ENCODE peak calls at places on chromosomes 13 and 19, in seven cellular contexts. I is right lobe of liver, H is spleen, V is pancreas, U is GM12864, A is uterus, L is GM12878. C is an unnamed sample.

GRCh38 chr13:32752997-32753606 is 166.8 kb downstream of the PDS5B start:
- DNase-seq in V (no peak), A (no peak), I (no peak), L (no peak), H (no peak), U (no peak), C (no peak)

GRCh38 chr19:6041071-6041470 is 63.1 kb upstream of the RANBP3 start:
- DNase-seq in U (no peak), V (no peak), H (no peak), L (no peak), I (no peak), A (no peak), C (peak; percentile 28)

GRCh38 chr13:107035778-107036177 is 467.8 kb upstream of the ARGLU1 start:
- DNase-seq in I (no peak), V (no peak), H (no peak), L (no peak), A (no peak), U (no peak), C (no peak)

GRCh38 chr13:56187331-56187730 is 953.4 kb upstream of the PRR20A start:
- DNase-seq in H (peak; percentile 69), A (no peak), U (no peak), I (no peak), L (no peak), V (no peak), C (no peak)

GRCh38 chr13:78897200-78897599 is 238.2 kb upstream of the OBI1 start:
- DNase-seq in V (no peak), A (no peak), H (no peak), I (no peak), U (no peak), L (no peak), C (no peak)

GRCh38 chr13:39676315-39676876 is 20.9 kb downstream of the COG6 start:
- DNase-seq in A (peak; percentile 23), U (no peak), L (no peak), H (no peak), V (no peak), I (no peak), C (no peak)

GRCh38 chr13:110536006-110536693 is 25.4 kb downstream of the RAB20 start:
- DNase-seq in I (peak; percentile 62), L (no peak), A (no peak), V (no peak), U (no peak), H (peak; percentile 86), C (peak; percentile 68)

GRCh38 chr19:34341935-34342680 is 22.9 kb upstream of the GPI start:
- DNase-seq in L (no peak), V (no peak), U (no peak), H (no peak), I (no peak), A (no peak), C (no peak)

GRCh38 chr19:36916991-36917390 is 859 bp downstream of the ZNF568 start:
- DNase-seq in I (no peak), V (no peak), H (no peak), U (no peak), A (no peak), L (no peak), C (no peak)

GRCh38 chr13:42041684-42042035 is 6.8 kb upstream of the DGKH start:
- DNase-seq in L (peak; percentile 36), V (no peak), I (peak; percentile 59), U (no peak), H (no peak), A (peak; percentile 64), C (peak; percentile 45)

GRCh38 chr13:29438772-29439171 is 156.7 kb downstream of the SLC7A1 start:
- DNase-seq in H (no peak), L (no peak), A (no peak), U (no peak), V (no peak), I (no peak), C (no peak)

GRCh38 chr19:45164577-45165335 is 4.0 kb upstream of the NKPD1 start:
- DNase-seq in L (peak; percentile 64), I (peak; percentile 49), V (peak; percentile 26), H (peak; percentile 88), U (peak; percentile 52), A (peak; percentile 34), C (peak; percentile 91)

GRCh38 chr13:20033486-20033885 is 75.0 kb downstream of the ZMYM2 start:
- DNase-seq in V (no peak), I (no peak), H (no peak), A (no peak), L (no peak), U (no peak), C (no peak)

GRCh38 chr19:31611348-31611877 is 262.2 kb upstream of the TSHZ3 start:
- DNase-seq in V (no peak), L (no peak), H (no peak), A (no peak), I (no peak), U (no peak), C (no peak)

GRCh38 chr13:21436582-21436981 is 22.5 kb downstream of the ZDHHC20 start:
- DNase-seq in L (no peak), A (no peak), V (no peak), U (no peak), H (no peak), I (no peak), C (no peak)

GRCh38 chr13:102847272-102848234 is 1.7 kb downstream of the ERCC5 start:
- DNase-seq in I (no peak), H (peak; percentile 77), U (no peak), A (no peak), L (no peak), V (no peak), C (no peak)

GRCh38 chr19:2962018-2962670 is 15.2 kb upstream of the TLE6 start:
- DNase-seq in H (no peak), A (peak; percentile 78), V (no peak), I (no peak), L (peak; percentile 65), U (peak; percentile 49), C (no peak)

GRCh38 chr13:50616101-50616500 is 227.4 kb downstream of the DLEU7 start:
- DNase-seq in L (no peak), H (no peak), A (no peak), I (no peak), V (no peak), U (no peak), C (no peak)

DNA sequence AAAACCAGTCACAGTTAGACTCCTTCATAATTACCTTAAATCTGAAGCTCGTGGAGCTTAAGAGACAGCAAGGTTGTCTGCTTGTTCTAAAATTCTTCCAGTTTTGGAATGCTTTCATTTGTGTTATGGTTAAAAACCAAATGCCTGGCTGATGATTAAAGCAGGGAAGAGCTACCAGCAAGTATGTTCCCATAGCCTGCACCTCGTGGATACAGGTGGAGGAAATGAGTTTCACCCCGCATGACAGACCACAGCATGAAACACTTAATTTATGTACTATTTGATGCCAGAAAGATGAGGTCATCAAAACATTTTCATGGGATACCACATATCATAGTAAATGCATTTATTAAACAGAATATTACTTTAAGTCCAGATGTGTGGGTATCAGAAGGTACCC is 416 bp upstream of the DOCK9 start:
- DNase-seq in U (no peak), L (no peak), V (no peak), H (no peak), I (no peak), A (no peak), C (no peak)
- H3K4me3 ChIP-seq in U (no peak overlapping the region), L (no peak overlapping the region), V (peak overlapping the region; percentile 31), H (no peak overlapping the region), I (no peak overlapping the region), A (peak overlapping the region; percentile 30), C (no peak overlapping the region)

DNA sequence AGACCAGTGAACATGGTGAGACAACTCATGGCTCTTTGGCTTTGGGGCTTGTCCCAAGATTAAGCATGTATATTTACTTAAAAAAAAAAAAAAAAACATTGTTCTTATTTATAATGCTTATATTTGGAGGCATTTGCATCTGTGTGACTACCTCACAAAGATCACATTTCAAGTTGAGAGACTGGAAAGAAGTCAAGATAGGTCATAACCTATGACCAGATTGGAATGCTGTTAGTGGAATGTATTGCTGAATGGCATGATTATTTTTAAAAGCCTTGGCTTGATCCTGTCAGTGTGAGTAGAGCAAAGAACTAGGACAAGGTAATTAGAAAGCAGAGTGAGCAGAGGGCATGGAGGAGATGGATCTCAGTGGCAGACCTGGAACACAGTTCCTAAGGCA is 214.6 kb downstream of the OXGR1 start:
- DNase-seq in V (no peak), A (no peak), L (no peak), I (no peak), U (no peak), H (no peak), C (no peak)
- H3K4me3 ChIP-seq in V (no peak overlapping the region), A (no peak overlapping the region), L (no peak overlapping the region), I (no peak overlapping the region), U (no peak overlapping the region), H (no peak overlapping the region), C (no peak overlapping the region)

GRCh38 chr13:25920931-25921330 is 130.9 kb downstream of the SHISA2 start:
- DNase-seq in H (no peak), L (no peak), V (no peak), A (no peak), I (no peak), U (no peak), C (no peak)

GRCh38 chr13:25920277-25920676 is 131.5 kb downstream of the SHISA2 start:
- DNase-seq in A (no peak), U (no peak), H (no peak), L (no peak), I (no peak), V (no peak), C (no peak)

GRCh38 chr13:25911020-25911419 is 140.8 kb downstream of the SHISA2 start:
- DNase-seq in V (no peak), H (no peak), A (no peak), L (no peak), U (no peak), I (no peak), C (no peak)

GRCh38 chr13:25912961-25913360 is 138.9 kb downstream of the SHISA2 start:
- DNase-seq in I (no peak), U (no peak), A (no peak), H (no peak), L (no peak), V (no peak), C (no peak)

DNA sequence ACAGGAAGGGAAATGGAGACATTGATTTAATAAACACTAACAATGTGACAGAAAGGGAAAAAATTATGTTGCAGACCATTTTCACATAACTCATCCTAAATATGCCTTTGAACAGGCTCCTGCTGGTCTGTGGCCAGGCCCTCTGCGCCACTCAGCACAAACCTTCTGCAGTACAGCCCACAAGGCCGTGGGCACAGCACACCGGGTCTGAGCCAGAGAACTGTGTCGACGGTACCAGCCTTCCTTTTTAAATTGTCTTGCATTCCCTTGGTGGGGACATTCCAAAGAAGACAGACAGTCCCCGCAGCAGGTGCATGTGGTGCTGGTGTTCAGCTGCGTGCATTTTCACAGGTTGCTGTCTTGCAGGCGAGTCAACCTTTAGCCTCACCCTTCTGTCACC is 135.7 kb downstream of the SHISA2 start:
- DNase-seq in I (no peak), V (no peak), L (no peak), H (no peak), A (no peak), U (no peak), C (no peak)
- H3K4me3 ChIP-seq in I (no peak overlapping the region), V (no peak overlapping the region), L (no peak overlapping the region), H (no peak overlapping the region), A (no peak overlapping the region), U (no peak overlapping the region), C (no peak overlapping the region)

GRCh38 chr13:59111711-59112110 is 1052.0 kb downstream of the DIAPH3 start:
- DNase-seq in L (no peak), V (no peak), A (no peak), I (no peak), H (no peak), U (no peak), C (no peak)

GRCh38 chr13:59112375-59112774 is 1051.4 kb downstream of the DIAPH3 start:
- DNase-seq in V (no peak), U (no peak), H (no peak), I (no peak), L (no peak), A (no peak), C (peak; percentile 34)
- H3K4me3 ChIP-seq in V (no peak overlapping the region), U (no peak overlapping the region), H (no peak overlapping the region), I (no peak overlapping the region), L (no peak overlapping the region), A (no peak overlapping the region), C (no peak overlapping the region)

GRCh38 chr19:47274071-47274890 is at the start of gene INAFM1:
- DNase-seq in A (peak; percentile 98), U (peak; percentile 66), I (peak; percentile 99), V (peak; percentile 96), H (peak; percentile 100), L (peak; percentile 67), C (peak; percentile 100)
- H3K4me3 ChIP-seq in A (peak within 1 kb of the TSS; percentile 54), U (peak within 1 kb of the TSS; percentile 70), I (peak within 1 kb of the TSS; percentile 74), V (peak within 1 kb of the TSS; percentile 61), H (peak within 1 kb of the TSS; percentile 65), L (peak within 1 kb of the TSS; percentile 86), C (peak within 1 kb of the TSS; percentile 75)